ENCODE peak calls at places on chromosomes 6 and 20, in four cellular contexts. H, V, E and A are unnamed samples.

GRCh38 chr6:106488494-106489369 is 128.2 kb downstream of the CRYBG1 start:
- DNase-seq in H (no peak), V (no peak), E (no peak), A (peak)

GRCh38 chr6:111061493-111061892 is 25.8 kb upstream of the SLC16A10 start:
- DNase-seq in H (no peak), V (no peak), E (no peak), A (no peak)

GRCh38 chr20:33653218-33653899 is 8.8 kb upstream of the C20orf144 start:
- DNase-seq in H (peak), V (no peak), E (no peak), A (peak)

GRCh38 chr6:166852484-166852975 is 103.8 kb downstream of the RNASET2 start:
- DNase-seq in H (no peak), V (no peak), E (no peak), A (no peak)

GRCh38 chr6:141107562-141108160 is 1025.1 kb upstream of the GJE1 start:
- DNase-seq in H (no peak), V (no peak), E (no peak), A (no peak)

GRCh38 chr20:63005240-63005861 is 1.4 kb downstream of the BHLHE23 start:
- DNase-seq in H (no peak), V (no peak), E (no peak), A (no peak)

GRCh38 chr20:18416478-18416877 is 50.4 kb downstream of the DZANK1 start:
- DNase-seq in H (no peak), V (no peak), E (no peak), A (no peak)

GRCh38 chr6:46172176-46172575 is 1.4 kb upstream of the ENPP5 start:
- DNase-seq in H (no peak), V (no peak), E (no peak), A (no peak)

GRCh38 chr6:133466666-133467065 is 225.5 kb downstream of the EYA4 start:
- DNase-seq in H (no peak), V (no peak), E (no peak), A (no peak)

GRCh38 chr6:106084106-106084963 is 1.8 kb upstream of the PRDM1 start:
- DNase-seq in H (no peak), V (no peak), E (no peak), A (peak)

GRCh38 chr6:106477158-106477557 is 116.6 kb downstream of the CRYBG1 start:
- DNase-seq in H (no peak), V (no peak), E (no peak), A (peak)

GRCh38 chr20:47464380-47465101 is 37.1 kb upstream of the NCOA3 start:
- DNase-seq in H (peak), V (peak), E (no peak), A (no peak)